ENCODE peak calls at places on chromosomes 11 and 22, in nine cellular contexts. One of them, this sample, is unnamed. For H3K36me3, the result is how much of the 10 kb centered on the place peaks cover.

GRCh38 chr22:44700456-44700855 is 1.5 kb upstream of the PRR5 start:
- DNase-seq in naive thymus-derived CD4-positive, alpha-beta T cell: no peak
- DNase-seq in SK-N-MC: no peak
- DNase-seq in GM23248: no peak
- DNase-seq in aorta: no peak
- DNase-seq in heart right ventricle: no peak
- DNase-seq in ovary: no peak
- DNase-seq in CD4-positive, alpha-beta memory T cell: no peak
- DNase-seq in H7: no peak
- DNase-seq in this sample: no peak

GRCh38 chr22:39284142-39284980 is 35.1 kb downstream of the RPL3 start:
- DNase-seq in naive thymus-derived CD4-positive, alpha-beta T cell: no peak
- DNase-seq in SK-N-MC: no peak
- DNase-seq in GM23248: no peak
- DNase-seq in aorta: no peak
- DNase-seq in heart right ventricle: no peak
- DNase-seq in ovary: no peak
- DNase-seq in CD4-positive, alpha-beta memory T cell: no peak
- DNase-seq in H7: no peak
- DNase-seq in this sample: no peak

GRCh38 chr11:58394195-58394594 is 12.5 kb downstream of the OR5B3 start:
- DNase-seq in naive thymus-derived CD4-positive, alpha-beta T cell: no peak
- DNase-seq in SK-N-MC: no peak
- DNase-seq in GM23248: peak
- DNase-seq in aorta: no peak
- DNase-seq in heart right ventricle: no peak
- DNase-seq in ovary: no peak
- DNase-seq in CD4-positive, alpha-beta memory T cell: no peak
- DNase-seq in H7: no peak
- DNase-seq in this sample: peak

GRCh38 chr22:23471698-23472097 is 108.4 kb downstream of the IGLL1 start:
- DNase-seq in naive thymus-derived CD4-positive, alpha-beta T cell: no peak
- DNase-seq in SK-N-MC: no peak
- DNase-seq in GM23248: no peak
- DNase-seq in aorta: no peak
- DNase-seq in heart right ventricle: no peak
- DNase-seq in ovary: no peak
- DNase-seq in CD4-positive, alpha-beta memory T cell: no peak
- DNase-seq in H7: no peak
- DNase-seq in this sample: no peak

GRCh38 chr11:117678651-117679407 is 118.2 kb downstream of the DSCAML1 start:
- DNase-seq in naive thymus-derived CD4-positive, alpha-beta T cell: no peak
- DNase-seq in SK-N-MC: no peak
- DNase-seq in GM23248: no peak
- DNase-seq in aorta: no peak
- DNase-seq in heart right ventricle: no peak
- DNase-seq in ovary: no peak
- DNase-seq in CD4-positive, alpha-beta memory T cell: no peak
- DNase-seq in H7: peak
- DNase-seq in this sample: no peak

GRCh38 chr11:33500865-33501479 is 199.7 kb downstream of the C11orf91 start:
- DNase-seq in naive thymus-derived CD4-positive, alpha-beta T cell: no peak
- DNase-seq in SK-N-MC: no peak
- DNase-seq in GM23248: peak
- DNase-seq in aorta: no peak
- DNase-seq in heart right ventricle: peak
- DNase-seq in ovary: no peak
- DNase-seq in CD4-positive, alpha-beta memory T cell: no peak
- DNase-seq in H7: peak
- DNase-seq in this sample: peak

GRCh38 chr22:43186272-43187170 is at the start of gene TTLL12:
- DNase-seq in naive thymus-derived CD4-positive, alpha-beta T cell: peak
- DNase-seq in SK-N-MC: no peak
- DNase-seq in GM23248: peak
- DNase-seq in aorta: no peak
- DNase-seq in heart right ventricle: peak
- DNase-seq in ovary: peak
- DNase-seq in CD4-positive, alpha-beta memory T cell: peak
- DNase-seq in H7: peak
- DNase-seq in this sample: peak

GRCh38 chr11:67024966-67025365 is 2.0 kb downstream of the SYT12 start:
- DNase-seq in naive thymus-derived CD4-positive, alpha-beta T cell: no peak
- DNase-seq in SK-N-MC: no peak
- DNase-seq in GM23248: peak
- DNase-seq in aorta: no peak
- DNase-seq in heart right ventricle: no peak
- DNase-seq in ovary: no peak
- DNase-seq in CD4-positive, alpha-beta memory T cell: no peak
- DNase-seq in H7: no peak
- DNase-seq in this sample: no peak

GRCh38 chr11:128895505-128895904 is 4.3 kb downstream of the KCNJ5 start:
- DNase-seq in naive thymus-derived CD4-positive, alpha-beta T cell: no peak
- DNase-seq in SK-N-MC: no peak
- DNase-seq in GM23248: no peak
- DNase-seq in aorta: no peak
- DNase-seq in heart right ventricle: no peak
- DNase-seq in ovary: no peak
- DNase-seq in CD4-positive, alpha-beta memory T cell: no peak
- DNase-seq in H7: peak
- DNase-seq in this sample: no peak

GRCh38 chr11:117769530-117769929 is 27.5 kb downstream of the DSCAML1 start:
- DNase-seq in naive thymus-derived CD4-positive, alpha-beta T cell: no peak
- DNase-seq in SK-N-MC: no peak
- DNase-seq in GM23248: no peak
- DNase-seq in aorta: no peak
- DNase-seq in heart right ventricle: no peak
- DNase-seq in ovary: no peak
- DNase-seq in CD4-positive, alpha-beta memory T cell: no peak
- DNase-seq in H7: no peak
- DNase-seq in this sample: no peak

GRCh38 chr11:19762266-19762665 is 49.6 kb downstream of the NAV2 start:
- DNase-seq in naive thymus-derived CD4-positive, alpha-beta T cell: no peak
- DNase-seq in SK-N-MC: no peak
- DNase-seq in GM23248: no peak
- DNase-seq in aorta: no peak
- DNase-seq in heart right ventricle: no peak
- DNase-seq in ovary: no peak
- DNase-seq in CD4-positive, alpha-beta memory T cell: no peak
- DNase-seq in H7: no peak
- DNase-seq in this sample: no peak

GRCh38 chr11:60699282-60699681 is at the start of gene MS4A8:
- DNase-seq in naive thymus-derived CD4-positive, alpha-beta T cell: no peak
- DNase-seq in SK-N-MC: peak
- DNase-seq in GM23248: no peak
- DNase-seq in aorta: no peak
- DNase-seq in heart right ventricle: no peak
- DNase-seq in ovary: no peak
- DNase-seq in CD4-positive, alpha-beta memory T cell: no peak
- DNase-seq in H7: no peak
- DNase-seq in this sample: no peak

GRCh38 chr11:134289789-134290188 is 13.6 kb downstream of the GLB1L3 start:
- DNase-seq in naive thymus-derived CD4-positive, alpha-beta T cell: no peak
- DNase-seq in SK-N-MC: no peak
- DNase-seq in GM23248: no peak
- DNase-seq in aorta: peak
- DNase-seq in heart right ventricle: no peak
- DNase-seq in ovary: no peak
- DNase-seq in CD4-positive, alpha-beta memory T cell: no peak
- DNase-seq in H7: peak
- DNase-seq in this sample: no peak

GRCh38 chr11:42315267-42315666 is 855.8 kb upstream of the LRRC4C start:
- DNase-seq in naive thymus-derived CD4-positive, alpha-beta T cell: no peak
- DNase-seq in SK-N-MC: no peak
- DNase-seq in GM23248: no peak
- DNase-seq in aorta: no peak
- DNase-seq in heart right ventricle: no peak
- DNase-seq in ovary: no peak
- DNase-seq in CD4-positive, alpha-beta memory T cell: no peak
- DNase-seq in H7: no peak
- DNase-seq in this sample: no peak

GRCh38 chr22:39176067-39176621 is 23.7 kb upstream of the CBX7 start:
- DNase-seq in naive thymus-derived CD4-positive, alpha-beta T cell: no peak
- DNase-seq in SK-N-MC: no peak
- DNase-seq in GM23248: peak
- DNase-seq in aorta: peak
- DNase-seq in heart right ventricle: peak
- DNase-seq in ovary: peak
- DNase-seq in CD4-positive, alpha-beta memory T cell: no peak
- DNase-seq in H7: peak
- DNase-seq in this sample: peak

GRCh38 chr22:49884075-49884474 is 30.4 kb downstream of the ZBED4 start:
- DNase-seq in naive thymus-derived CD4-positive, alpha-beta T cell: no peak
- DNase-seq in SK-N-MC: no peak
- DNase-seq in GM23248: no peak
- DNase-seq in aorta: no peak
- DNase-seq in heart right ventricle: no peak
- DNase-seq in ovary: no peak
- DNase-seq in CD4-positive, alpha-beta memory T cell: no peak
- DNase-seq in H7: no peak
- DNase-seq in this sample: no peak
- H3K36me3 ChIP-seq in naive thymus-derived CD4-positive, alpha-beta T cell: under half
- H3K36me3 ChIP-seq in SK-N-MC: half or more
- H3K36me3 ChIP-seq in GM23248: under half
- H3K36me3 ChIP-seq in aorta: under half
- H3K36me3 ChIP-seq in heart right ventricle: under half
- H3K36me3 ChIP-seq in ovary: under half
- H3K36me3 ChIP-seq in CD4-positive, alpha-beta memory T cell: under half
- H3K36me3 ChIP-seq in H7: under half
- H3K36me3 ChIP-seq in this sample: half or more

GRCh38 chr22:17997456-17997855 is 26.9 kb downstream of the MICAL3 start:
- DNase-seq in naive thymus-derived CD4-positive, alpha-beta T cell: no peak
- DNase-seq in SK-N-MC: no peak
- DNase-seq in GM23248: peak
- DNase-seq in aorta: no peak
- DNase-seq in heart right ventricle: no peak
- DNase-seq in ovary: no peak
- DNase-seq in CD4-positive, alpha-beta memory T cell: no peak
- DNase-seq in H7: no peak
- DNase-seq in this sample: no peak
- H3K4me3 ChIP-seq in naive thymus-derived CD4-positive, alpha-beta T cell: peak
- H3K4me3 ChIP-seq in SK-N-MC: no peak
- H3K4me3 ChIP-seq in GM23248: no peak
- H3K4me3 ChIP-seq in aorta: no peak
- H3K4me3 ChIP-seq in heart right ventricle: no peak
- H3K4me3 ChIP-seq in ovary: no peak
- H3K4me3 ChIP-seq in CD4-positive, alpha-beta memory T cell: no peak
- H3K4me3 ChIP-seq in H7: no peak
- H3K4me3 ChIP-seq in this sample: no peak

GRCh38 chr11:82974135-82974534 is 72.6 kb downstream of the DDIAS start:
- DNase-seq in naive thymus-derived CD4-positive, alpha-beta T cell: no peak
- DNase-seq in SK-N-MC: no peak
- DNase-seq in GM23248: no peak
- DNase-seq in aorta: no peak
- DNase-seq in heart right ventricle: no peak
- DNase-seq in ovary: no peak
- DNase-seq in CD4-positive, alpha-beta memory T cell: no peak
- DNase-seq in H7: no peak
- DNase-seq in this sample: no peak
- H3K36me3 ChIP-seq in naive thymus-derived CD4-positive, alpha-beta T cell: under half
- H3K36me3 ChIP-seq in SK-N-MC: under half
- H3K36me3 ChIP-seq in GM23248: under half
- H3K36me3 ChIP-seq in aorta: under half
- H3K36me3 ChIP-seq in heart right ventricle: under half
- H3K36me3 ChIP-seq in ovary: under half
- H3K36me3 ChIP-seq in CD4-positive, alpha-beta memory T cell: under half
- H3K36me3 ChIP-seq in H7: under half
- H3K36me3 ChIP-seq in this sample: under half

DNA sequence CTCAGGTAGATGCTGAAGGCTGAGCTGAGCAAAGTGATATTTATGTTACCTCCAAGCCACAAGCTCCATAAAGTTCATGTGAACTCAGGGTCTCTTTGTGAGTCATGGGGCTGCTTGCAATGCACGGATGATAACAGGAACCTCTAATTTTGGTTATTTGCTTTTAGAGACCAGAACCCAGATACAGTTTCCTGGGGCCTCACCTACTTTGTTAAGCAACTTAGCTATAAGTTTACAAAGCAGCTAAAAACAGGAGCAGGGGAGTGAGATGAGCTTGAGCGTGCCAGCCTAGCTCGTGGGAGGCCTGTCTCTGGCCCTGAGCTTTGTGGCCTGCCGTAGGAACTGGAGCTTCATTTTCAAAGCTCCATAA is 29.2 kb downstream of the SREBF2 start:
- DNase-seq in naive thymus-derived CD4-positive, alpha-beta T cell: peak
- DNase-seq in SK-N-MC: no peak
- DNase-seq in GM23248: no peak
- DNase-seq in aorta: no peak
- DNase-seq in heart right ventricle: no peak
- DNase-seq in ovary: no peak
- DNase-seq in CD4-positive, alpha-beta memory T cell: peak
- DNase-seq in H7: no peak
- DNase-seq in this sample: no peak
- H3K4me3 ChIP-seq in naive thymus-derived CD4-positive, alpha-beta T cell: no peak
- H3K4me3 ChIP-seq in SK-N-MC: no peak
- H3K4me3 ChIP-seq in GM23248: no peak
- H3K4me3 ChIP-seq in aorta: no peak
- H3K4me3 ChIP-seq in heart right ventricle: no peak
- H3K4me3 ChIP-seq in ovary: no peak
- H3K4me3 ChIP-seq in CD4-positive, alpha-beta memory T cell: no peak
- H3K4me3 ChIP-seq in H7: no peak
- H3K4me3 ChIP-seq in this sample: peak

This sample was measured in adipocyte.